ENCODE peak calls at places on chromosomes 3 and 15, in eight cellular contexts. V is fibroblast of lung, H is hepatocyte, W is OCI-LY7, A is neural crest cell, T is Peyer's patch, I is RWPE1, D is foreskin keratinocyte. J is an unnamed sample.

GRCh38 chr3:148329481-148330220 is 368.1 kb upstream of the AGTR1 start:
- DNase-seq in H (no peak), D (no peak), A (no peak), W (no peak), I (no peak), V (peak), T (no peak), J (no peak)

GRCh38 chr3:32440481-32441350 is 49.1 kb downstream of the CMTM7 start:
- DNase-seq in I (peak), V (peak), H (no peak), D (peak), T (no peak), W (peak), A (no peak), J (no peak)

GRCh38 chr3:58041826-58042324 is 33.7 kb downstream of the FLNB start:
- DNase-seq in I (no peak), V (peak), T (no peak), A (no peak), D (no peak), H (no peak), W (no peak), J (no peak)

GRCh38 chr3:100384735-100385134 is 16.2 kb downstream of the TOMM70 start:
- DNase-seq in W (no peak), H (no peak), D (no peak), I (no peak), A (no peak), V (no peak), T (no peak), J (no peak)

GRCh38 chr3:153513236-153513635 is 351.2 kb downstream of the RAP2B start:
- DNase-seq in D (no peak), V (no peak), W (peak), A (no peak), T (no peak), I (peak), H (peak), J (no peak)

GRCh38 chr3:133487920-133488540 is 85.5 kb upstream of the CDV3 start:
- DNase-seq in V (peak), W (no peak), I (peak), D (no peak), A (no peak), T (no peak), H (peak), J (peak)

GRCh38 chr3:119382134-119382533 is 81.3 kb downstream of the TMEM39A start:
- DNase-seq in T (no peak), H (no peak), D (no peak), W (no peak), I (no peak), V (no peak), A (no peak), J (no peak)

GRCh38 chr15:72890043-72890442 is 106.5 kb upstream of the ADPGK start:
- DNase-seq in T (no peak), W (no peak), D (no peak), H (no peak), A (no peak), I (no peak), V (no peak), J (no peak)

GRCh38 chr3:46935989-46936620 is 40.4 kb downstream of the CCDC12 start:
- DNase-seq in I (no peak), V (no peak), W (no peak), T (no peak), A (no peak), H (no peak), D (no peak), J (no peak)

GRCh38 chr3:155550386-155550785 is 194.5 kb downstream of the PLCH1 start:
- DNase-seq in W (no peak), A (no peak), D (no peak), H (no peak), I (no peak), V (no peak), T (no peak), J (no peak)

GRCh38 chr3:94539937-94540336 is 477.1 kb downstream of the NSUN3 start:
- DNase-seq in A (no peak), I (no peak), W (no peak), V (no peak), D (no peak), H (no peak), T (no peak), J (no peak)

GRCh38 chr3:195183071-195183776 is 87.7 kb downstream of the XXYLT1 start:
- DNase-seq in A (no peak), T (no peak), D (no peak), I (no peak), W (no peak), V (peak), H (no peak), J (no peak)

GRCh38 chr3:179666436-179667035 is 13.7 kb downstream of the USP13 start:
- DNase-seq in A (no peak), I (no peak), V (peak), T (no peak), H (no peak), D (no peak), W (no peak), J (no peak)

GRCh38 chr3:62686916-62687315 is 188.3 kb downstream of the CADPS start:
- DNase-seq in I (no peak), V (no peak), A (no peak), T (no peak), W (no peak), D (no peak), H (no peak), J (no peak)

GRCh38 chr15:36252117-36252711 is 327.2 kb upstream of the CDIN1 start:
- DNase-seq in H (no peak), A (no peak), I (no peak), V (no peak), T (no peak), D (no peak), W (no peak), J (no peak)

DNA sequence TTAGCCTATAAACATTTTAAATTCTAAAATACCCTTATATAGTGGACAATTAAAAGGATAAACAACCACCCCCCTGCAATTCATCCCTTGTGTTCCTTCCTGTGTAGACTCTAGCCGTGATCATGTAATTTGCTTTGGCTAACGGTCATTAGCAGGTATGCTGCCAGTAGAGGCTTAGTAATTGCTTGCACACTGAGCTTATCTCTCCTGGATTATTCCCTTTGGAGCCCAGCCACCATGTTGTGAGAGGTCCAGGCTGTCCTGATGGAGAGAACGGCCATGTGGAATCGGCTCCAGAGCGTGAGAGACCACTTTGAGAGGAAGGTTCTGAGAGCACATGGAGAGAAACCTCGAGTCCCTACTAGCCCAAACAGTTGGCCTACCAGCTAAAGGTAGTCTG is 11.0 kb upstream of the BNC1 start:
- DNase-seq in H (no peak), W (no peak), V (peak), A (no peak), I (no peak), D (no peak), T (no peak), J (no peak)
- TF ChIP-seq CTCF in H (no peak), W (no peak), V (no peak), A (no peak), I (no peak), D (no peak), T (no peak), J (no peak)

GRCh38 chr15:45225506-45226273 is 26.3 kb upstream of the SLC28A2 start:
- DNase-seq in V (no peak), A (no peak), D (no peak), I (no peak), H (no peak), W (peak), T (no peak), J (no peak)
- TF ChIP-seq CTCF in V (no peak), A (no peak), D (no peak), I (no peak), H (no peak), W (peak), T (no peak), J (no peak)

GRCh38 chr15:81351651-81352050 is 22.4 kb downstream of the TMC3 start:
- DNase-seq in H (no peak), W (no peak), V (no peak), A (no peak), T (no peak), D (no peak), I (no peak), J (no peak)
- TF ChIP-seq CTCF in H (no peak), W (no peak), V (no peak), A (no peak), T (no peak), D (no peak), I (no peak), J (no peak)

DNA sequence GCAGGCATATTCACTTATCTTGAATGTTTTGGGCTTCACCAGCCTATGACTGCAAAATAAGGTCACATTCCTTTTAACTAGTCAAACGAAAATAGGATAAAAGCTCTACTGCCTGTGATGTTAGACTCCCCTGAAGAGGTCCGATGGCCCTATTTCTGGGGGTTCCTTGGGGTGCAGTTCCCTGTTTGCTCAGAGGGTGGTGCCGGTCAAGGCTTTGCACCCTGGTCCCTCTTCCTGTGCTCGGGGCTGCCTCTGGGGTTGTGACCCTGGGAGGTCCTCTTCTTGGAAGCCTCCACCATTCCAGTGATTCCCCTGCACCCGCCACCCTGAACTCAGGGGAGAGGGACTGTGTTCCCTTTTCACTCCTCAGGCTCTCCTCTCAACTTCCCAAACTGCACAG is 86.7 kb upstream of the ANKRD34C start:
- DNase-seq in H (no peak), D (no peak), I (no peak), V (no peak), A (no peak), T (no peak), W (no peak), J (no peak)
- TF ChIP-seq CTCF in H (no peak), D (no peak), I (no peak), V (no peak), A (no peak), T (no peak), W (peak), J (no peak)

DNA sequence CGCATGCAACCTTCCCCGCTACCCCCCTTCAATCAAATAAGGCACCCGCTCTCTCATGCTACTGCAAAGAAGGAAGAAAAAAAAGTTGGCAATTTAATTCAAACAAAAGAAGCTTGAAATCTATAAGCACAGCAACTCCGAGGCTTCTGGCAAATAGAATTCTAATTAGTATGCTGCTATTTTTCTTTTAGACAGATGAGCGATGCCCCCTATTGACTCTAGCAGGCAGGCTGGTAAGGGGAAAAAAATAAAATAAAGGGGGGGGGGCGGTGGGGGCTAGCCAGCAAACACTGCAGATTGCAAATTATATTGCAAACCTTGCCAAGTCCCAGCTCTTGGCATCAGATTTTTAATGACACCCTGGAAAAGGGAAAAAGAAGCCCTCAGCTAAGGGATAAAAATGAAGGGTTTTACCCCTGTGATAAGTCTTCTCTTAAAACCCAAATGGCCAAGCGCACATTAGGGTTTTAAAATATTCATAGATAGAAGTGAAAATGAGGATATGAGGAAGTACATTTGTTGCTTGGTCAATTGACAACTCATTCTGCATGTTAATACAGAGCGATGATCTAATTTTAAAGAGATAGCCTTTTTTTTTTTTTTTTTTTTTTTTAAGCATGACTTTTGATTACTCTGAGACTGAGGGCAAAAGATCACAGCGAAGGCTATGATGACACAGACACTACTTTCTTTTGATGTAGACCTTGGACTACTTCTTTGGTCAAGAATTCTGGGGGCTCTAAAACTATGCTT is 255.3 kb downstream of the NR2F2 start:
- DNase-seq in W (no peak), D (no peak), T (no peak), H (no peak), I (no peak), A (no peak), V (peak), J (no peak)
- TF ChIP-seq CTCF in W (no peak), D (no peak), T (no peak), H (peak), I (peak), A (peak), V (peak), J (no peak)

GRCh38 chr15:87944687-87945086 is 311.9 kb downstream of the NTRK3 start:
- DNase-seq in D (no peak), W (no peak), I (no peak), A (no peak), V (no peak), T (no peak), H (no peak), J (no peak)
- TF ChIP-seq CTCF in D (no peak), W (no peak), I (no peak), A (no peak), V (no peak), T (no peak), H (no peak), J (no peak)

DNA sequence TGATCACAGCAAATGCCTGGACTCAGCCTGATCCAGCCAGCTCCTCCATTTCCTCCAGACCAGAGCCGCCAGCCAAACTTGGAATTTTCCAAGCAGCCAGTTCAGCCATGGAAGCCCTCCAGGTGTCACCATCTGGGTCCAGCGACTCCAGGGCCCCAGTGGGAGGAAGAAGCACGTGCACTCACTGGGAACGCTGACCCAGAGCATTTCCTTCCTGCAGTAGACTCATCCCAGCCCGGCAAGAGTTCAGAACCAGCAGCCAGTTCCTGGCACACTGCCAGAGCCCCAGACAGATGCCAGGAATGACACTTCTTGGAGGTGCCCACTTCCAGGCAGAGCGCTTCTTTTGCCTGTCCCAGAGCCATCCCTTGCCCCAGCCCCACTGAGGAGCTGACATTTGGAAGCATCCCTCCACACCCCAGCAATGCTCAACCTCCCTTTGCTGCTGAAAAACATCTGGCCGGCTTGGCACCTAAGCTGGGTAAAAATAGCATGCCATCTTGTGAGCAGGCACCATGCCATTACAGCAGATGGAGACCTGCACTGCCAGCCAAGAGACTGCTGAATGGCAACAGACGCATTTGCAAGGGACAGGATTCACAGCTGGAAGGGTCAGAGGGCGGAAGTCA is 460.3 kb upstream of the PROK2 start:
- DNase-seq in A (no peak), V (no peak), H (peak), I (no peak), T (no peak), D (no peak), W (peak), J (no peak)
- TF ChIP-seq CTCF in A (no peak), V (no peak), H (no peak), I (no peak), T (no peak), D (no peak), W (no peak), J (no peak)

DNA sequence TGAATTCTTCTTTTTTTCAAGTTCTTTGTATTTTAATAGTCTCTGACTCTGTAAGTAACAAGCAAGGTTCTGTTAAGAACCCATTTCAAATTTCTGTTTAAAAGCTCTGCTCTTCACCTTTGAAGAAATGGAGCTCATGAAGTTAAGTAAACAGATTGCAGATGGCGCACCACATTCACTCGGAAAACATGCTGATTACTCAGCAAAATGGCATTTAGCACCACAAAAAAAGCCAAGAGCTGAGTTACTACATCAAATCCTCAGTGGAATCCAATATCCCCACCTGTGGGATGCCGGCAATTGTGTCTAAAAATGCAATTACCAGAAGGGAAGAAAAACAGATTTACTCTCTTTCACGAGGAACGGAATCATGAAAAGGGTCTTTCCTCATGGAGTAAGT is 758.0 kb downstream of the NTRK3 start:
- DNase-seq in W (no peak), A (no peak), D (peak), I (no peak), H (peak), V (peak), T (no peak), J (no peak)
- TF ChIP-seq CTCF in W (no peak), A (no peak), D (no peak), I (no peak), H (no peak), V (no peak), T (no peak), J (no peak)